ENCODE peak calls at places on chromosomes 11 and 22, in five cellular contexts. One of them, this sample, is unnamed.

GRCh38 chr22:20957691-20958440 is 9.2 kb upstream of the AIFM3 start:
- DNase-seq in dorsolateral prefrontal cortex: no peak
- DNase-seq in NCI-H460: peak; percentile 30
- DNase-seq in GM10248: peak; percentile 73
- DNase-seq in DMS 273 treated with DMSO at 0.1 percent for 48 hours: no peak
- DNase-seq in this sample: no peak

GRCh38 chr11:102850973-102851745 is 7.8 kb upstream of the MMP3 start:
- DNase-seq in dorsolateral prefrontal cortex: no peak
- DNase-seq in NCI-H460: no peak
- DNase-seq in GM10248: no peak
- DNase-seq in DMS 273 treated with DMSO at 0.1 percent for 48 hours: no peak
- DNase-seq in this sample: no peak

GRCh38 chr11:16795146-16795545 is 56.7 kb downstream of the C11orf58 start:
- DNase-seq in dorsolateral prefrontal cortex: no peak
- DNase-seq in NCI-H460: no peak
- DNase-seq in GM10248: no peak
- DNase-seq in DMS 273 treated with DMSO at 0.1 percent for 48 hours: no peak
- DNase-seq in this sample: no peak

GRCh38 chr11:41784513-41785335 is 325.3 kb upstream of the LRRC4C start:
- DNase-seq in dorsolateral prefrontal cortex: no peak
- DNase-seq in NCI-H460: no peak
- DNase-seq in GM10248: no peak
- DNase-seq in DMS 273 treated with DMSO at 0.1 percent for 48 hours: no peak
- DNase-seq in this sample: no peak

GRCh38 chr11:68798221-68798813 is 43.4 kb downstream of the CPT1A start:
- DNase-seq in dorsolateral prefrontal cortex: no peak
- DNase-seq in NCI-H460: peak; percentile 16
- DNase-seq in GM10248: peak; percentile 61
- DNase-seq in DMS 273 treated with DMSO at 0.1 percent for 48 hours: no peak
- DNase-seq in this sample: no peak

GRCh38 chr22:28019881-28020861 is 101.1 kb upstream of the PITPNB start:
- DNase-seq in dorsolateral prefrontal cortex: peak; percentile 88
- DNase-seq in NCI-H460: peak; percentile 43
- DNase-seq in GM10248: peak; percentile 78
- DNase-seq in DMS 273 treated with DMSO at 0.1 percent for 48 hours: no peak
- DNase-seq in this sample: peak; percentile 54

GRCh38 chr11:95218149-95218548 is 12.9 kb downstream of the SESN3 start:
- DNase-seq in dorsolateral prefrontal cortex: no peak
- DNase-seq in NCI-H460: no peak
- DNase-seq in GM10248: no peak
- DNase-seq in DMS 273 treated with DMSO at 0.1 percent for 48 hours: no peak
- DNase-seq in this sample: no peak

GRCh38 chr11:68927280-68928107 is 23.8 kb downstream of the IGHMBP2 start:
- DNase-seq in dorsolateral prefrontal cortex: no peak
- DNase-seq in NCI-H460: no peak
- DNase-seq in GM10248: peak; percentile 69
- DNase-seq in DMS 273 treated with DMSO at 0.1 percent for 48 hours: no peak
- DNase-seq in this sample: no peak

GRCh38 chr22:38735126-38735464 is 20.7 kb downstream of the SUN2 start:
- DNase-seq in dorsolateral prefrontal cortex: no peak
- DNase-seq in NCI-H460: no peak
- DNase-seq in GM10248: no peak
- DNase-seq in DMS 273 treated with DMSO at 0.1 percent for 48 hours: no peak
- DNase-seq in this sample: no peak

GRCh38 chr11:67484847-67485311 is 2.1 kb downstream of the AIP start:
- DNase-seq in dorsolateral prefrontal cortex: no peak
- DNase-seq in NCI-H460: no peak
- DNase-seq in GM10248: no peak
- DNase-seq in DMS 273 treated with DMSO at 0.1 percent for 48 hours: no peak
- DNase-seq in this sample: no peak

GRCh38 chr11:106468091-106468490 is 390.6 kb downstream of the AASDHPPT start:
- DNase-seq in dorsolateral prefrontal cortex: no peak
- DNase-seq in NCI-H460: no peak
- DNase-seq in GM10248: no peak
- DNase-seq in DMS 273 treated with DMSO at 0.1 percent for 48 hours: no peak
- DNase-seq in this sample: no peak